ENCODE peak calls at places on chromosome X, in eight cellular contexts. L is AG09309, Y is foreskin keratinocyte, X is sigmoid colon, A is heart left ventricle, M is AG09319, T is fibroblast of the aortic adventitia, R is progenitor cell of endocrine pancreas. V is an unnamed sample.

GRCh38 chrX:31213941-31214340 is 142.1 kb upstream of the FTHL17 start:
- DNase-seq in L (no peak), Y (no peak), X (no peak), A (no peak), M (no peak), T (peak; percentile 11), R (no peak), V (no peak)

GRCh38 chrX:24870143-24870542 is 145.6 kb downstream of the ARX start:
- DNase-seq in L (no peak), Y (peak; percentile 16), X (no peak), A (no peak), M (no peak), T (peak; percentile 21), R (no peak), V (no peak)

GRCh38 chrX:101057095-101057714 is 5.3 kb upstream of the TRMT2B start:
- DNase-seq in L (no peak), Y (peak; percentile 79), X (no peak), A (no peak), M (no peak), T (peak; percentile 56), R (no peak), V (no peak)

GRCh38 chrX:11666180-11666579 is 460 bp upstream of the ARHGAP6 start:
- DNase-seq in L (no peak), Y (no peak), X (peak; percentile 66), A (no peak), M (no peak), T (no peak), R (no peak), V (peak; percentile 71)

GRCh38 chrX:3268804-3269203 is 77.6 kb downstream of the MXRA5 start:
- DNase-seq in L (no peak), Y (peak; percentile 74), X (no peak), A (no peak), M (no peak), T (peak; percentile 52), R (no peak), V (no peak)

GRCh38 chrX:102765217-102765616 is 44.7 kb downstream of the GPRASP3 start:
- DNase-seq in L (peak; percentile 17), Y (peak; percentile 14), X (peak; percentile 69), A (no peak), M (peak; percentile 32), T (peak; percentile 88), R (no peak), V (no peak)

GRCh38 chrX:31057291-31057690 is 14.6 kb downstream of the FTHL17 start:
- DNase-seq in L (no peak), Y (no peak), X (no peak), A (no peak), M (no peak), T (no peak), R (no peak), V (no peak)

GRCh38 chrX:12866451-12867377 is at the start of gene TLR7:
- DNase-seq in L (no peak), Y (no peak), X (no peak), A (no peak), M (no peak), T (no peak), R (no peak), V (no peak)

GRCh38 chrX:84362184-84362838 is 139.9 kb downstream of the HDX start:
- DNase-seq in L (no peak), Y (no peak), X (no peak), A (no peak), M (no peak), T (peak; percentile 45), R (no peak), V (no peak)

GRCh38 chrX:66728818-66729271 is 90.0 kb upstream of the EDA2R start:
- DNase-seq in L (peak; percentile 20), Y (peak; percentile 39), X (peak; percentile 57), A (peak; percentile 23), M (peak; percentile 41), T (peak; percentile 81), R (peak; percentile 28), V (no peak)

GRCh38 chrX:49039598-49040375 is 3.4 kb downstream of the TFE3 start:
- DNase-seq in L (peak; percentile 70), Y (peak; percentile 87), X (peak; percentile 93), A (peak; percentile 62), M (peak; percentile 87), T (peak; percentile 93), R (peak; percentile 56), V (no peak)

GRCh38 chrX:10507181-10507580 is 113.2 kb downstream of the MID1 start:
- DNase-seq in L (no peak), Y (no peak), X (no peak), A (no peak), M (no peak), T (peak; percentile 71), R (no peak), V (no peak)

DNA sequence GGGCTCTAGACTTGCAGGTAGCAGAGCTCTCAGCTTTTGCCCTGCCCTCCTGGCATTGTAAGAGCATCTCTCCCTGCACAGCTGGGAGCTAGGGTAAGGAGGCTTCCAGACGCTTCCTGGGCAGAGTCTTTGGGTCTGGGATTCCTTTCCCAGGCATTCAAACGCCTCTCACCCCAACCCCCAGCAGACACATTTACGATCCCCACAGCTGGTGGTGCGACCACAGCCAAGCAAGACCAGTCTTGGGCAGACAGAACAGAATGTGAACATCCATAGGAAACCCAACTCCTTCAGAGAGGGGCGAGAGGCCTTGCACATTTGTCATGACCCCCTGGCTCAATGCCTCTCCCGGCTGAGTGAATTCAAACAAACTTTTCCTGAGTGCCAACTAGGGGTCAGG is 38.1 kb upstream of the CD99L2 start:
- DNase-seq in L (peak; percentile 29), Y (no peak), X (no peak), A (no peak), M (no peak), T (no peak), R (no peak), V (no peak)
- TF ChIP-seq CTCF in L (no peak), Y (no peak), X (no peak), A (no peak), M (no peak), T (no peak), R (no peak), V (no peak)

DNA sequence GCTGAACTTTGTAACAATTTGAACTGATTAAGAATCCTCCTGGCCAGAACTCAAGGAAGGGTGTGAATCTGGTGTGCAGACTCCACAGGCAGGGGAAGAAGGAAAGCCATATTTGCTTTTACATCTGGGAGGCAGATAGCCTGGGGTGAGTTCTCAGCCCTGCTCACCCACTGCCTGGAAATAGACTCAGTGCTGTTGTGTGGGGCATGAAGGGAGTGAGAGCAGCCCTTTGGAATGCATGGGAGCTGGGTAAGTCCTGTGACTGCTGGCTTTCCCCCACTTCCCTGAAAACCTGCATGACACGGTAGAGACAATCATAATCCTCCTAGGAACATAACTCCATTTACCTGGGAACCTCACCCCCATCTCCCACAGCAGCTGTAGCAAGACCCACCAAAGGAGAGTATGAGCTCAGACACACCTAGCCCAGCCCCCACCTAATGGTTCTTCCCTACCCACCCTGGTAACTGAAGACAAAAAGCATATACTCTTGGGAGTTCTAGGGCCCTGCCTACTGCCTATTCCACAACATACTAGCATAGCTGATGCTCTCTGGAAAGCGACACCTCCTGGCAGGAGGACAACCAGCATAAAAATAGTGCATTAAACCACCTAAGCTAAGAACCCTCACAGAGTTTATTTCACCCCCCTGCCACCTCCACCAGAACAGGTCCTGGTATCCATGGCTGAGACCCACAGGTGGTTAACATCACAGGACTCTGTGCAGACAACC is 59.3 kb upstream of the UBQLN2 start:
- DNase-seq in L (no peak), Y (peak; percentile 89), X (no peak), A (no peak), M (no peak), T (no peak), R (no peak), V (no peak)
- TF ChIP-seq CTCF in L (no peak), Y (peak; percentile 52), X (no peak), A (no peak), M (no peak), T (no peak), R (no peak), V (no peak)

GRCh38 chrX:318739-319578 is at the start of gene GTPBP6:
- DNase-seq in L (peak; percentile 99), Y (peak; percentile 99), X (peak; percentile 100), A (peak; percentile 100), M (peak; percentile 99), T (peak; percentile 99), R (peak; percentile 98), V (peak; percentile 99)
- TF ChIP-seq CTCF in L (no peak), Y (peak; percentile 55), X (no peak), A (no peak), M (peak; percentile 12), T (peak; percentile 3), R (no peak), V (no peak)

GRCh38 chrX:40887476-40887875 is 152.1 kb upstream of the MED14 start:
- DNase-seq in L (no peak), Y (no peak), X (no peak), A (no peak), M (no peak), T (no peak), R (no peak), V (no peak)
- TF ChIP-seq CTCF in L (no peak), Y (no peak), X (no peak), A (no peak), M (no peak), T (no peak), R (no peak), V (no peak)

GRCh38 chrX:137428777-137429564 is 137.0 kb upstream of the ZIC3 start:
- DNase-seq in L (no peak), Y (no peak), X (no peak), A (no peak), M (no peak), T (no peak), R (no peak), V (no peak)

GRCh38 chrX:137430301-137430700 is 135.6 kb upstream of the ZIC3 start:
- DNase-seq in L (no peak), Y (no peak), X (no peak), A (no peak), M (no peak), T (no peak), R (no peak), V (no peak)

GRCh38 chrX:137431693-137432488 is 134.0 kb upstream of the ZIC3 start:
- DNase-seq in L (no peak), Y (no peak), X (no peak), A (no peak), M (no peak), T (no peak), R (no peak), V (no peak)

GRCh38 chrX:137430984-137431475 is 134.9 kb upstream of the ZIC3 start:
- DNase-seq in L (no peak), Y (no peak), X (no peak), A (no peak), M (no peak), T (no peak), R (no peak), V (no peak)

DNA sequence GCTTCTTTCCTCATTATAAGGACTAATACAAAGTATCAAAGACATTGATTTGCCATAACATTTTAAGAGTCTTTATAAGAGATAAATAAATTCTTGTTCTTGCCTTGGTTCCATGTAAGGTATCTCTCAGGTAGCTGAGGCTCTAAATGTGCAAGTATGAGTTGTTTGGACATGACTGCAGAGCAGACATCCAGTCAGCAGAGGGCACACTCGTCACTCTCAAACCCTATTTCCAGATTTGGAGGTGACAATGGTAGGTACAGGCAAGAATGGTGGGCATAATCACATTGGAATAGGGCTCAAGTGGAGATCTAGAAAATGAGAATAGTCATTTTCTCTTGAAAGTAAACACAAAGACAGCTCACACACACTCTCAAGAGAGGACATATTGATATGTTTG is 133.3 kb upstream of the ZIC3 start:
- DNase-seq in L (no peak), Y (no peak), X (no peak), A (no peak), M (no peak), T (no peak), R (no peak), V (no peak)
- TF ChIP-seq CTCF in L (no peak), Y (peak; percentile 7), X (no peak), A (no peak), M (no peak), T (no peak), R (peak; percentile 52), V (peak; percentile 70)